ENCODE peak calls at places on chromosomes 11 and 22, in eight cellular contexts. S is HFF-Myc; V is left lung; I is HCT116; P is right atrium auricular region; N is naive thymus-derived CD4-positive, alpha-beta T cell; H is astrocyte; R is testis. O is an unnamed sample.

GRCh38 chr11:57482782-57483569 is 22.6 kb downstream of the RTN4RL2 start:
- DNase-seq in R (peak), S (no peak), V (no peak), I (no peak), P (no peak), N (peak), H (no peak), O (no peak)

GRCh38 chr22:27311666-27312566 is 489.6 kb downstream of the MN1 start:
- DNase-seq in P (no peak), N (no peak), H (peak), I (no peak), S (no peak), V (no peak), R (no peak), O (no peak)

GRCh38 chr11:82003671-82004148 is 730.0 kb downstream of the FAM181B start:
- DNase-seq in N (no peak), H (peak), S (no peak), V (no peak), R (no peak), P (no peak), I (no peak), O (no peak)

GRCh38 chr22:36323855-36324331 is 63.9 kb downstream of the MYH9 start:
- DNase-seq in H (peak), V (no peak), R (peak), I (no peak), P (peak), N (no peak), S (no peak), O (no peak)

GRCh38 chr11:1874406-1875092 is 17.1 kb downstream of the PRR33 start:
- DNase-seq in S (no peak), H (no peak), V (peak), R (no peak), N (no peak), I (no peak), P (no peak), O (no peak)

GRCh38 chr22:44351685-44352377 is 39.1 kb upstream of the SHISAL1 start:
- DNase-seq in V (no peak), H (peak), N (no peak), P (peak), R (peak), I (no peak), S (peak), O (no peak)

GRCh38 chr11:107397357-107397756 is 60.3 kb downstream of the CWF19L2 start:
- DNase-seq in V (no peak), R (no peak), P (no peak), I (peak), N (no peak), S (no peak), H (no peak), O (no peak)

GRCh38 chr11:128415539-128415938 is 171.8 kb downstream of the ETS1 start:
- DNase-seq in P (no peak), V (no peak), S (no peak), I (no peak), R (no peak), H (peak), N (no peak), O (no peak)

GRCh38 chr11:25293166-25293565 is 796.3 kb downstream of the LUZP2 start:
- DNase-seq in S (no peak), I (no peak), H (no peak), N (no peak), P (no peak), R (no peak), V (no peak), O (no peak)

GRCh38 chr11:47372422-47372821 is 5.9 kb downstream of the SPI1 start:
- DNase-seq in V (no peak), H (no peak), I (no peak), R (no peak), S (no peak), P (no peak), N (no peak), O (no peak)

GRCh38 chr11:29256580-29256979 is 760.2 kb downstream of the KCNA4 start:
- DNase-seq in N (no peak), I (no peak), S (no peak), V (no peak), P (no peak), H (peak), R (no peak), O (no peak)

GRCh38 chr11:57310091-57310490 is 14.7 kb downstream of the TNKS1BP1 start:
- DNase-seq in S (no peak), N (no peak), I (no peak), H (no peak), P (no peak), V (no peak), R (no peak), O (no peak)

GRCh38 chr22:49296561-49296960 is 531.1 kb downstream of the BRD1 start:
- DNase-seq in H (no peak), N (no peak), R (peak), P (no peak), V (peak), S (no peak), I (no peak), O (no peak)

GRCh38 chr11:79110308-79110707 is 330.5 kb downstream of the TENM4 start:
- DNase-seq in R (no peak), I (no peak), V (no peak), N (no peak), S (no peak), H (no peak), P (no peak), O (no peak)

GRCh38 chr11:22115470-22116037 is 77.3 kb upstream of the ANO5 start:
- DNase-seq in R (no peak), N (no peak), H (no peak), V (no peak), P (no peak), I (no peak), S (no peak), O (no peak)

GRCh38 chr22:17862646-17863181 is 88.4 kb upstream of the BID start:
- DNase-seq in R (no peak), P (no peak), V (no peak), I (no peak), N (no peak), H (peak), S (no peak), O (no peak)

DNA sequence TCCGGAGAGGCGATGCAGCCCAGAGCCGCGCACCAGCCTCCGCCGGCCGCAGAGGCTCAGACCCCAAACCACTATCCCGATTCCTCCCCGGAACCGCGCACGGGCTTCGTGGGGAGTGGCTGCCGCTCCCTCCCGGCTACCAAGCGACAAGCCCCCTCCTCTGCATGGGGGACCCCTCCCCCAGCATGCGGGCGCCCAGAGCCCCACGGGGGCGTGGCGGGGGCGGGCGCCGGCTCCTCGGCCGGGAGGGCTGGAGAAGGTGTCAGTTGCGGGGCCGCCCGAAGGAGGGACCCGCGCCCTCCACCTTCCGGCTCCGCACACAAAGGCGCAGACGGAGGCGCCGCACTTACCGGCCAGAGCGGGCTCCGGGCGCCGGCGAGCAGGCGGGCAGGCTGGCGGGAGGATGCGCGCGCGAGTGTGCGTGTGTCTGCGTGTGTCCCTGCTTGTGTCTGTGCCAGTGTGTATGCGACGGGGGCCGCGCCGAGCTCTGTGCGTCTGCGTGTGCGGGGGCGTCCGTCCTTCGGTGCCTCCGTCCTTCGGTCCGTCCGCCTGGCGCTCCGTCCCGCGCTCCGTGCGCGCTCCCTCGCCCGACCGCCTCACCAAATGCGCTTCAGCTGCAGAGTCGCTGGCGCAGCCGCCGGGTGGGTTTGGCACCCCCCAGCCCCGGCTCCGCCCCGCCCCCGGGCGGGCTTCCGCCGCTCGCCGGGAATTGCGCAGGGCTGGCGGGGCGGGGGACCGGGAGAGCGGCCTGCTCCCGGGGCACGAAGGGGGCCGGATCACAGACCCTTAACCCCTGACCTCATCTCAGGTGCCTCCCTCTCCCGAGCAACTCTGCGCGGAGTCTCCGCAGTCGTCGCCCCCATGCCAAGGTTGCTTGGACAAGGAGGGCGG is at the start of gene PTPN5:
- DNase-seq in N (no peak), S (no peak), P (no peak), V (no peak), R (peak), I (no peak), H (peak), O (no peak)
- H3K4me3 ChIP-seq in N (no peak), S (peak), P (peak), V (peak), R (peak), I (no peak), H (no peak), O (no peak)

DNA sequence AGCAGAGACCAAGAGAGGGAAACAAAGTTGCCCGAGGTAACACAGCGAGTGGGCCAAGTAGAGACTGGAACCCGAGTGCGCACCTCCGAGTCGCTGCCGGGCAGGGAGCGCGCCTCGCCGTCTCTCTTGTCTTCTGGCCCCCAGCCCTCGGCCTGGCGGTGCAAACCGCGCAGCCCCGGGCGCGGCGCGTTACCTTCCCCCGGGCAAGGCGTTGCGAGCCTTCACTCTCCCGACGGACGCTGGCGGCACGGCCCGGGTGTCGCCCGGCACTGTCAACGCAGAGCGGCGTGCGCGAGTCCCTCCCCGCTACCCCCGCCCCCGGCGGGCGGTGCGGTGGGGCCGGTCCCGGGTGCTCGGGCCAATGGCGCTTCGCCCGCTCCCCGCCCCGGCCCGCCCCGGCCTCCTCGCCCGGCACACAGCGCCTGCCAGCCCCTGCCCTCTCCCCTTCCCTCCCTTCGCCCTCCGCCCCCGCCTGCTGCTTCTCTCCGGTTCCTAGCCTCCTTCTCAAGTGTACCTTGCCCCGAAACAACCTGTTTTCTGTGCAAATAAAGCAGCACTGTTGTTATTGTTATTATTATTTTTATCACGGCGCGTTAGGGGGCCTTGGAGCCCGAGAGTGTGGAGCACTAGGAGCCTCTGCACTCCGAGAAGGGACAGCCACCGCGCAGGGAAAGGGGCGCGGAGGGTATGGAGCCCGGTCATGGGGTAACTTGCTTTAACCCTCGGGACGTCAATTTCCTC is at the start of gene SYTL2:
- DNase-seq in N (peak), R (peak), S (no peak), I (no peak), H (peak), P (no peak), V (peak), O (no peak)
- H3K4me3 ChIP-seq in N (peak), R (peak), S (peak), I (peak), H (peak), P (peak), V (peak), O (no peak)

DNA sequence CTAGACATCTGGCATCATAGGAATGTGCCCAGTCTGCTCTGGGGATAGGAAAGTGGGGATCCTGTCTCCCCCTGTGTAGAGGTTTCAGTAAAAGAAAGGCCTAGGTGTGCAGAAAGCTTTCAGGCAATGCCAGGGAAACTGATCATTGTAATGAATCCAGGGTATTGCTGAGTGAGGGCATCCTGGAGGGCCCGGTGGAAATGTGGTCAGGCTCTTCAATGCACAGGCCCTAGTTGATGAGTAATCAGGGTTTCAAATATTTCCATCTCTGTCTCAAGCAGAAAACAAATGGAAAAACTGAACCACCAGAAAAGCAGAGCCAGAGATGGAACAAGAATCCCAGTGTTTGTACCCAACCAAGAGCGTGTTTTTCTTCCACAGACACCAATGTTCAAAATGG is 2.0 kb downstream of the CD3E start:
- DNase-seq in N (no peak), P (no peak), H (no peak), S (no peak), R (no peak), V (no peak), I (no peak), O (no peak)
- H3K4me3 ChIP-seq in N (peak), P (no peak), H (no peak), S (no peak), R (no peak), V (no peak), I (no peak), O (peak)

DNA sequence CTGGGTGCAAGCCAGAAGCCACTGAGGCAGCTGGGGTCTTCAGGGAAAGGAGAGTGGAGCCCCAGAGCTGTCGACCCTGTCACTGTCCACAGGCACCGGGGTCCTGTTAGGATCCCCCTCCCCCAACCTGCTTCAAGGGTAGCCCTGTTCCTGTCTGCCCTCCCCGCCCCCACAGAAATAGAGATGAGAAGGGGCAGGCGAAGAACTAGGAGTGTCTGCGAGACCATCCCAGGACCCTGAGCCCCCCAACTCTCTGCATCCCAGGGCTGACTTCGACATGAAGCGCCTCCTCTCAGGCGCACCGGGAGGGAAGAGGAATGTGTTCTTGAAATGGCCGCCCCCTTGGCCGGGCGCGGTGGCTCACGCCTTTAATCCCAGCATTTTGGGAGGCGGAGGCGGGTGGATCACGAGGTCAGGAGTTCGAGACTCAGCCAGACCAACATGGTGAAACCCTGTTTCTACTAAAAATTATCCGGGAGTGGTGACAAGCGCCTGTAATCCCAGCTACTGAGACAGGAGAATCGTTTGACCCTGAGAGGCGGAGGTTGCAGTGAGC is 607 bp upstream of the ZNF70 start:
- DNase-seq in H (no peak), S (no peak), N (no peak), I (no peak), P (no peak), R (peak), V (no peak), O (no peak)
- H3K4me3 ChIP-seq in H (peak), S (peak), N (peak), I (peak), P (peak), R (peak), V (peak), O (peak)

GRCh38 chr11:35418282-35418846 is 994 bp downstream of the SLC1A2 start:
- DNase-seq in V (no peak), H (no peak), S (no peak), N (no peak), I (no peak), R (no peak), P (no peak), O (no peak)

GRCh38 chr11:35418847-35419712 is at the start of gene SLC1A2:
- DNase-seq in H (no peak), S (no peak), N (no peak), R (no peak), I (no peak), P (no peak), V (no peak), O (no peak)

GRCh38 chr11:35424157-35424945 is 5.0 kb upstream of the SLC1A2 start:
- DNase-seq in P (no peak), I (no peak), R (no peak), H (peak), N (no peak), V (no peak), S (no peak), O (no peak)

GRCh38 chr11:35419713-35420333 is 465 bp upstream of the SLC1A2 start:
- DNase-seq in S (no peak), N (no peak), H (no peak), I (no peak), R (no peak), V (no peak), P (no peak), O (no peak)

GRCh38 chr11:35420371-35420770 is 1.0 kb upstream of the SLC1A2 start:
- DNase-seq in R (no peak), I (no peak), H (no peak), N (no peak), V (no peak), P (no peak), S (no peak), O (no peak)
- H3K4me3 ChIP-seq in R (peak), I (no peak), H (peak), N (no peak), V (peak), P (no peak), S (peak), O (no peak)

GRCh38 chr11:126182787-126183445 is 28.5 kb downstream of the RPUSD4 start:
- DNase-seq in S (no peak), R (no peak), I (no peak), V (no peak), H (no peak), P (no peak), N (no peak), O (peak)
- H3K4me3 ChIP-seq in S (no peak), R (no peak), I (no peak), V (no peak), H (no peak), P (no peak), N (no peak), O (no peak)

GRCh38 chr11:34151166-34151565 is 45.7 kb downstream of the NAT10 start:
- DNase-seq in R (no peak), I (no peak), V (no peak), S (no peak), H (no peak), N (no peak), P (no peak), O (no peak)

GRCh38 chr11:34151916-34152845 is 46.8 kb downstream of the NAT10 start:
- DNase-seq in I (no peak), R (no peak), P (no peak), N (no peak), S (no peak), V (no peak), H (no peak), O (no peak)

GRCh38 chr11:34149274-34149673 is 43.8 kb downstream of the NAT10 start:
- DNase-seq in P (no peak), R (no peak), S (no peak), H (no peak), I (no peak), V (no peak), N (no peak), O (no peak)

GRCh38 chr11:34149786-34150185 is 44.4 kb downstream of the NAT10 start:
- DNase-seq in H (no peak), I (no peak), N (no peak), V (no peak), S (no peak), P (no peak), R (no peak), O (no peak)

GRCh38 chr11:34150494-34151151 is 45.2 kb downstream of the NAT10 start:
- DNase-seq in V (no peak), R (no peak), N (no peak), S (no peak), P (no peak), H (peak), I (no peak), O (no peak)
- H3K4me3 ChIP-seq in V (no peak), R (no peak), N (no peak), S (no peak), P (no peak), H (no peak), I (no peak), O (no peak)

GRCh38 chr11:69320326-69320725 is 26.4 kb downstream of the MYEOV start:
- DNase-seq in S (no peak), V (no peak), N (no peak), I (no peak), R (no peak), H (no peak), P (no peak), O (no peak)

GRCh38 chr11:69318093-69318420 is 24.1 kb downstream of the MYEOV start:
- DNase-seq in H (no peak), I (no peak), S (no peak), N (no peak), P (no peak), R (no peak), V (no peak), O (no peak)

GRCh38 chr11:69321877-69322350 is 28.0 kb downstream of the MYEOV start:
- DNase-seq in V (no peak), H (peak), I (no peak), N (no peak), R (no peak), S (no peak), P (no peak), O (no peak)

GRCh38 chr11:69319255-69320106 is 25.5 kb downstream of the MYEOV start:
- DNase-seq in P (no peak), R (no peak), S (no peak), V (no peak), I (no peak), N (no peak), H (no peak), O (no peak)

DNA sequence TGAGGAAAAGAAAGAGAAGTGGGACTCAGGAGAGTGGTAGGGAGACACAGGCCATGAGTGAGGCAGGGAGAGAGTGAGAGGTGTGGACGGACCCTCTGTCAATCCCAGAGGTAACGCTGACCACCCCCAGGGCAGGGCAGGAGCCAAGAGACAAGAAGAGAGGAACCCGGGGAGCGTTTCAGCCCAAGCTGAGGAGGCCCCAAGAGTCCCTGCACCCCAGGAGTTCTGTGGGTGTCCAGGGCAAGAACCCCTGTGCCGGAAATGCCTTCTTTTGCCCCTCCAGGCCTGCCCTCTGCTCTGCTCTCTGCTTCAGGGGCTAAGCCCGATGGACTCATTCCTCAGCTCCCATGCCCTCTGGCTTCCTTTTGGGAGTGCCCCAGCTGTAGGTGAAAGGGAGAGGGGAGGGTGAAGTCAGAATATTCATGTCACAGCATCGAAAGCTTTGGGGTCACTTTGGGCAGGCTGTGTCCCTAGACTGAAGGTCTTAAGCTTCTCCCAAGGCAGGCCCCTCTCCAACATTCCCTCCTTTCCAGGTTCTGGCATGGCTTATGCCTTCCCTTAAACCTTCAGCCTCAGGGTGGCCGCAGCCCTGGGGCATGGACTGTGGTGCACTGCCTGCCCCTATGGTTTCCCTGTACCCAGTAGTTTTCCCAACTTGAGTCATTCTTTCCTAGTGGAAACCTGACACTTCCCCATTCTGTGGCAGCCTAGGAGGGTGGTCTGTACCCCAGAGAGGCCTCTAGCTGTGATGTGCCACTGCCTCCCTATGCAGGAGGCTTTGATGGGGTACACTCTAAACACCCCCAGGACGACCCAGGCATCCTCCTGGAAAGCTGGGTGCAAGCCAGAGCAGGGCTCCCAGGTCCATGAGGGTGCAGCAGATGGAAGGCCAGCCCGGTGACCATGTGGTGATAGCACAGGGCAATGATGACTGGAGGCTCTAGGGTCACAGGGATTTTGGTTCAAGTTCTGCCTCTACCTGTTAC is 27.1 kb downstream of the MYEOV start:
- DNase-seq in N (no peak), R (no peak), I (no peak), P (no peak), H (no peak), S (no peak), V (peak), O (no peak)
- H3K4me3 ChIP-seq in N (no peak), R (no peak), I (peak), P (no peak), H (no peak), S (no peak), V (no peak), O (no peak)